ENCODE peak calls at places on chromosomes 3 and 15, in four cellular contexts. K is activated B cell treated with CpG ODN at 0.5 μM for 24 hours, I is fibroblast of the aortic adventitia, H is esophagus squamous epithelium. J is an unnamed sample.

GRCh38 chr3:13146643-13147143 is 73.5 kb upstream of the IQSEC1 start:
- DNase-seq in K (no peak), I (no peak), H (no peak), J (no peak)

GRCh38 chr3:123632161-123632655 is 47.4 kb upstream of the HACD2 start:
- DNase-seq in K (no peak), I (peak; percentile 70), H (no peak), J (peak; percentile 42)

GRCh38 chr15:44535509-44536297 is 1.2 kb upstream of the EIF3J start:
- DNase-seq in K (peak; percentile 21), I (no peak), H (no peak), J (no peak)

GRCh38 chr3:185236969-185237368 is 16.9 kb downstream of the EHHADH start:
- DNase-seq in K (no peak), I (no peak), H (no peak), J (no peak)

GRCh38 chr3:29079358-29079757 is 201.5 kb upstream of the RBMS3 start:
- DNase-seq in K (no peak), I (peak; percentile 39), H (no peak), J (no peak)

GRCh38 chr15:39388118-39388517 is 192.8 kb upstream of the THBS1 start:
- DNase-seq in K (no peak), I (no peak), H (no peak), J (no peak)

GRCh38 chr3:20201141-20201540 is 15.1 kb upstream of the SGO1 start:
- DNase-seq in K (no peak), I (no peak), H (no peak), J (no peak)

GRCh38 chr15:63856711-63857458 is 23.1 kb upstream of the HERC1 start:
- DNase-seq in K (no peak), I (peak; percentile 61), H (no peak), J (no peak)

GRCh38 chr3:49020335-49021212 is 1.3 kb upstream of the NDUFAF3 start:
- DNase-seq in K (no peak), I (no peak), H (no peak), J (peak; percentile 82)

GRCh38 chr3:40704224-40704623 is 179.5 kb downstream of the ZNF621 start:
- DNase-seq in K (no peak), I (no peak), H (no peak), J (no peak)

GRCh38 chr15:84766461-84767005 is 18.1 kb downstream of the ZNF592 start:
- DNase-seq in K (no peak), I (no peak), H (no peak), J (no peak)

GRCh38 chr3:4740397-4741105 is 238.7 kb upstream of the BHLHE40 start:
- DNase-seq in K (no peak), I (peak; percentile 39), H (no peak), J (peak; percentile 58)

GRCh38 chr3:178439504-178439903 is 96.7 kb upstream of the KCNMB2 start:
- DNase-seq in K (no peak), I (peak; percentile 46), H (no peak), J (no peak)

GRCh38 chr3:161925749-161926360 is 429.2 kb downstream of the OTOL1 start:
- DNase-seq in K (no peak), I (no peak), H (no peak), J (no peak)

GRCh38 chr15:28991236-28992171 is 105.7 kb downstream of the APBA2 start:
- DNase-seq in K (no peak), I (no peak), H (no peak), J (no peak)

GRCh38 chr15:31376511-31376910 is 49.9 kb downstream of the KLF13 start:
- DNase-seq in K (no peak), I (no peak), H (no peak), J (no peak)

GRCh38 chr3:54427951-54428871 is 305.9 kb downstream of the CACNA2D3 start:
- DNase-seq in K (no peak), I (peak; percentile 76), H (no peak), J (peak; percentile 42)

GRCh38 chr3:115667175-115668065 is 44.1 kb downstream of the GAP43 start:
- DNase-seq in K (no peak), I (no peak), H (no peak), J (no peak)

GRCh38 chr15:25862469-25863066 is 559 bp downstream of the ATP10A start:
- DNase-seq in K (no peak), I (no peak), H (no peak), J (no peak)

GRCh38 chr15:42456971-42457370 is 34.0 kb downstream of the ZNF106 start:
- DNase-seq in K (no peak), I (peak; percentile 43), H (no peak), J (no peak)

DNA sequence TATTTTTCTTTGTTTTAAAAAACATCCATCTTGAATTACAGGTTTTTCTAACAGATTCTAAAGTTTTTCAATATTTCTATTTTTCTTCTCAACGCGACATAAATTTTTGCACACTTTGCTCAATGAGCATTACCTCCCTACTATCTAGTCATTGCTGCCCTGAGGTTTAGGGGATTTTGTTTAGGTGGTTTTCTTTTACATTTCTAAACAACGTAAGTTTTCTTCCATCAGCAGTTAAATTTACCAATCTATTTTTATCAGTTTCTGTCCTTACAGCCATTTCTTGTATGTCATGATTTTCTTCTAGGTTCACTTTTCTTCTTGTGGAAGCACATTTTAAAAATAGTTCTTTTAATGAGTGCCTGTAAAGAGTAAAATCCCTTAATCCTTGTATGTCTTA is 49.2 kb upstream of the CCR2 start:
- DNase-seq in K (no peak), I (no peak), H (no peak), J (no peak)
- TF ChIP-seq CTCF in K (no peak), I (no peak), H (no peak), J (no peak)

DNA sequence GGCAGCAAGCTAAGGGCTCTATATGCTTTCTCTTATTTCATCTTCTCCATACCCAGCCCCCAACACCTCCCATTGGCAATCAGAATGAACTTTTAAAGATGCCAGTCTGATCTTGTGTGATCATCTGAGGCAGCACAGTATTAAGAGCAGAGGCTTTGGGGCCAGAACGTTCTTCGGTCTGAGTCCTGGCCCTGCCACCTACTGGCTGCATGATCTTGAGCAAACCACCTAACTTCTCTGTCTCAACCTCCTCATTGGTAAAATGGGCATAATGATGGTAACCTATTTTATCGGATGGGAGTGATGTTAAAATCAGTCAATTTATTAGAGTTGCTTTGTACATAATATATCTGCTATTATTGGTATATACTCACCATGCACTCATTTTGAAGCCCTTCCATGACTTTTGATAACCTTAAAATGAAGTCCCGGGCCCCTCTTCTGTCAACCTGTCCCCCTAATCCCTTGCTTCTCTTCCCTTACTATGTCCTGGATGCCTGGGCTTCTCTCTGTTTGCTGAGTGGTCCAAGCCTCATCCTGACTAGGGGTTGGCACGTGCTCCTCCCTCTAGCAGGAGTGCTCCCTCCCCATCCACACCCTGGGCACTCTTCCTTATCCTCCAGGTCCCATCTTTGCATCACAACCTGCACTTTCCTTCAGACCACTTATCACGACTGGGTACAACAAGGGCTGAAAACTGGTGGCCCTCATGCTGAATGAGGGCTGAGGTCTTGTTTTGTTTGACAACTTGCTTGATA is 6.3 kb downstream of the EFCAB12 start:
- DNase-seq in K (no peak), I (peak; percentile 19), H (no peak), J (no peak)
- TF ChIP-seq CTCF in K (no peak), I (peak; percentile 18), H (no peak), J (peak; percentile 11)

GRCh38 chr3:84077479-84077878 is 881.3 kb upstream of the CADM2 start:
- DNase-seq in K (no peak), I (no peak), H (no peak), J (no peak)
- TF ChIP-seq CTCF in K (no peak), I (no peak), H (no peak), J (no peak)

GRCh38 chr3:154015307-154015706 is 105.9 kb upstream of the ARHGEF26 start:
- DNase-seq in K (no peak), I (no peak), H (no peak), J (no peak)

GRCh38 chr3:154023148-154023547 is 98.0 kb upstream of the ARHGEF26 start:
- DNase-seq in K (no peak), I (no peak), H (no peak), J (no peak)

GRCh38 chr3:154022603-154023002 is 98.6 kb upstream of the ARHGEF26 start:
- DNase-seq in K (no peak), I (no peak), H (no peak), J (no peak)

DNA sequence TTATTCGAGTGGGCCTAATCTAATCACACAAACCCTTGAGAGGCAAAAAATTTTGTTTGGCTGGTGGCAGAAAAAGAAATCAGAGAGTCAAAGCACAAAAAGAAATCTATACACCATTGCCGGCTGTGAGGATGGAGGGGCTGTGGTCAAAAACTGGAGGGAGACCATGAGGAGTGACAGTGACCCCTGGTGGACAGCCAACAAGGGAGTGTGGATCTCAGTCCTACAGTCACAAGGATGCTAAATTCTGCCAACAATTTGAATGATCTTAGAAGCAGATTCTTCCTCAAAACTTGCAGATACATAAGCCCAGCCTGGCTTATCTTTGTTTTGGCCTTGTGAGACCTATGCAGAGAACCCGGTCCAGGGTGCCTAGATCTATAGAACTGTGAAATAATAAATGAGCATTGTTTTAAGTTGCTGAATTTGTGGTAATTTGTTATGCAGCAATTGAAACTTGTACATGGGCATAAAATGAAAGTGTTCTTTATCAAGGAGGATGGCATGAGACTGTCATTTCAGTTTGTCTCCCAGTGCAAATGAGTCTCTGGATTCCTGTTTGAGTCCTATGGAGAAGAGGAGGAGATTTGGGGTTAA is 103.0 kb upstream of the ARHGEF26 start:
- DNase-seq in K (no peak), I (peak; percentile 8), H (no peak), J (no peak)
- TF ChIP-seq CTCF in K (no peak), I (peak; percentile 40), H (peak; percentile 38), J (no peak)

GRCh38 chr15:93179704-93180103 is 90.7 kb upstream of the RGMA start:
- DNase-seq in K (no peak), I (no peak), H (no peak), J (no peak)

GRCh38 chr15:93180128-93180527 is 91.1 kb upstream of the RGMA start:
- DNase-seq in K (no peak), I (no peak), H (no peak), J (no peak)

GRCh38 chr15:93180656-93181055 is 91.6 kb upstream of the RGMA start:
- DNase-seq in K (no peak), I (no peak), H (no peak), J (no peak)

GRCh38 chr15:93179072-93179471 is 90.1 kb upstream of the RGMA start:
- DNase-seq in K (no peak), I (no peak), H (no peak), J (peak; percentile 46)

DNA sequence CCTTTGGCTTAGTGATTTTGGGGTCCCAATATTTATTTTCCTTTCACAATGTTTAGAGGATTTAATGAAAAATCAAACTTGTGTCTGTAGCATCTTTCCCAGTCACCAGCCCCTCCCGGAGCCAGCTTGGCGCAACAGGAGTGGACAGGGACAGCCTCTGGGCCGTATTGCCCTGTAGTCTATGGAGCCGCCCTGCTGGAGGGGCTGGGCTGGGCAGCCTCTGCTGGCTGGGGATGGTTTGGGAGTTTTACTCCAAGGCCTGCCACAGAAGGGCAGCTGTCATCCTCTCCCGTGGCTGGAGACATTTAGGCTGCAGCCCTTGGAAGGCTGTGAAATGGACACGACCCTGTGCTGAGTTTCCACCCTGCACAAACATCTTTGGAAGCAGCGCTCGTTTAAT is 89.4 kb upstream of the RGMA start:
- DNase-seq in K (no peak), I (no peak), H (no peak), J (no peak)
- TF ChIP-seq CTCF in K (no peak), I (no peak), H (no peak), J (no peak)

DNA sequence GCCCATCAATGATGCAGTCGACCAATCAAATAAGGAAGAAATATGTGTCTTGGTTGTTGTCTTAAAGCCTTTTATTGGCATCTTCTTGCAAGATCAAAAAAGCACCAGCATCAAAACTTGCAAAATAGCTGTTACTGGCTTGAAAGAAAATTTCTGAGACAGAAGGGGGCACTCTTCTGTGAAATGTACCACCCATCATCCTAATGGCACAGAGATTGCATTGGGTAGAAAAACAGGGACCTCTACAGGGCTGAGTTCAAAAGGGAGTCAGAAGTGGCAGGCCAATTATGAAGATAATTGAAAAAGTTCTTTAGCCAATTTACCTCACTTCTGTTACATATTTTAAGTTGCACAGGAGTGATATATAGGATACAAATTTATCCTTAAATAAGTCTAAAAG is 122.3 kb upstream of the GPR149 start:
- DNase-seq in K (no peak), I (no peak), H (no peak), J (no peak)
- TF ChIP-seq CTCF in K (no peak), I (no peak), H (no peak), J (no peak)